ENCODE peak calls at places on chromosomes 11 and 22, in five cellular contexts. X is lung, E is esophagus squamous epithelium, U is stomach, T is prostate gland. W is an unnamed sample.

GRCh38 chr11:45590743-45591142 is 74.7 kb downstream of the CHST1 start:
- DNase-seq in X (no peak), E (no peak), U (no peak), T (no peak), W (no peak)

GRCh38 chr22:37492428-37493344 is 6.5 kb upstream of the MFNG start:
- DNase-seq in X (no peak), E (no peak), U (no peak), T (no peak), W (peak)

GRCh38 chr22:39254789-39255298 is 10.1 kb upstream of the PDGFB start:
- DNase-seq in X (no peak), E (no peak), U (no peak), T (no peak), W (peak)

GRCh38 chr11:106459135-106459534 is 381.7 kb downstream of the AASDHPPT start:
- DNase-seq in X (no peak), E (no peak), U (no peak), T (no peak), W (no peak)

GRCh38 chr11:20164152-20164551 is 3.9 kb upstream of the DBX1 start:
- DNase-seq in X (no peak), E (no peak), U (no peak), T (no peak), W (no peak)

GRCh38 chr11:8871283-8871775 is 39.7 kb upstream of the AKIP1 start:
- DNase-seq in X (peak), E (peak), U (peak), T (peak), W (peak)

GRCh38 chr11:119737678-119738439 is 8.9 kb upstream of the NECTIN1 start:
- DNase-seq in X (no peak), E (no peak), U (no peak), T (no peak), W (no peak)

GRCh38 chr22:26610072-26610958 is 7.5 kb downstream of the CRYBB1 start:
- DNase-seq in X (no peak), E (no peak), U (peak), T (no peak), W (peak)

GRCh38 chr11:9808943-9809342 is 145.1 kb downstream of the SWAP70 start:
- DNase-seq in X (no peak), E (no peak), U (no peak), T (no peak), W (peak)

DNA sequence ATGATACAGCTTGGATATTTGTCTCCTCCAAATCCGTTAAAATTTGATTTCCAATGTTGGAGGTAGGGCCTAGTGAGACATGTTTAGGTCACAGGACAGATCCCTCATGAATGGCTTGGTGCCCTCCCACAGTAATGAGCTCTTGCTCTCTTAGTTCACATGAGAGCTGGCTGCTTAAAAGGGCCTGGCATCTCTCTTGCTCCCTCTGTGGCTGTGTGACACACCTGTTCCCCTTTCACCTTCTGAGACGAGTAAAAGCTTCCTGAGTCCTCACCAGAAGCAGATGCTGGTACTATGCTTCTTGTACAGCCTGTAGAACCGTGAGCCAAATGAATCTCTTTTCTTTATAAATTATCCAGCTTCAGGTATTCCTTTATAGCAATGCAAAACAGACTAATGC is 3.5 kb downstream of the VPS37C start:
- DNase-seq in X (no peak), E (no peak), U (no peak), T (no peak), W (no peak)
- TF ChIP-seq CTCF in X (no peak), E (no peak), U (no peak), T (no peak), W (no peak)

GRCh38 chr11:63986932-63987513 is 785 bp downstream of the OTUB1 start:
- DNase-seq in X (no peak), E (no peak), U (no peak), T (no peak), W (no peak)
- H3K27ac ChIP-seq in X (peak), E (peak), U (peak), T (peak), W (peak)

GRCh38 chr11:121458551-121458950 is 5.8 kb upstream of the SORL1-AS1 start:
- DNase-seq in X (no peak), E (no peak), U (no peak), T (no peak), W (no peak)
- H3K4me3 ChIP-seq in X (no peak), E (no peak), U (no peak), T (no peak), W (no peak)

GRCh38 chr11:102306048-102306575 is 11.2 kb upstream of the BIRC3 start:
- DNase-seq in X (peak), E (no peak), U (peak), T (peak), W (no peak)
- TF ChIP-seq CTCF in X (no peak), E (no peak), U (no peak), T (no peak), W (peak)

GRCh38 chr11:67073908-67074307 is 17.3 kb downstream of the RHOD start:
- DNase-seq in X (no peak), E (no peak), U (no peak), T (no peak), W (no peak)
- H3K27ac ChIP-seq in X (no peak), E (no peak), U (no peak), T (no peak), W (no peak)

DNA sequence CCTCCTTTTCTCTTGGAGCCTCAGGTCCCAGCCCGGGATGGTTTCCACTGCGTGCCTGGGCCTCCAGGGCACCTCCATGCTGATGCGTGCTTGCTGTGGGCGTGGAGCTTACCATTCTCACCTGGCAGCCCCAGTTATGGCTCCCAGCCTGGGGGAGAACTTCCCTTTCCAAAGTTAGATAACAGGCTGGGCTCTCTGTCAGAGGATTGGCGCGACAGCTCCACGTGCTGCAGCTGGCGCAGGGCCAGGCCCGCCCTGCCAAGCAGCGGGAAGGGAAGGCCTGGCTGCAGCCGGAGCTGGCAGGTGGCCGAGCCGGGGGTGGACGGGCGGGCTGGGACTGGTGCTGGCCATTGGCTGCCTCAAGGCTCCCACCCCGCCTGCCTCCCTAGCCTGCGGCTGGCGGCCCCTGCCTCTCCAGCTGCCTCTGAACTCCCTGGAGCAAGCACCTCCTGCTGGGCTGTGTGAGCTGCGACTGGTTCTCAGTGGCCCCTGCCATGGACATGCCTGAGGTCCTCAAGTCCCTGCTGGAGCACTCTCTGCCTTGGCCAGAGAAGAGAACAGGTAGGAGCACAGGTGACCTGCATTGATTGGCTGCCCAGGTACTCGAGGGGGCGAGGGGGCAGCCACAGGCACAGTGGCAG is 14.6 kb upstream of the TEF start:
- DNase-seq in X (peak), E (no peak), U (peak), T (peak), W (peak)
- H3K4me3 ChIP-seq in X (peak), E (peak), U (peak), T (peak), W (no peak)

DNA sequence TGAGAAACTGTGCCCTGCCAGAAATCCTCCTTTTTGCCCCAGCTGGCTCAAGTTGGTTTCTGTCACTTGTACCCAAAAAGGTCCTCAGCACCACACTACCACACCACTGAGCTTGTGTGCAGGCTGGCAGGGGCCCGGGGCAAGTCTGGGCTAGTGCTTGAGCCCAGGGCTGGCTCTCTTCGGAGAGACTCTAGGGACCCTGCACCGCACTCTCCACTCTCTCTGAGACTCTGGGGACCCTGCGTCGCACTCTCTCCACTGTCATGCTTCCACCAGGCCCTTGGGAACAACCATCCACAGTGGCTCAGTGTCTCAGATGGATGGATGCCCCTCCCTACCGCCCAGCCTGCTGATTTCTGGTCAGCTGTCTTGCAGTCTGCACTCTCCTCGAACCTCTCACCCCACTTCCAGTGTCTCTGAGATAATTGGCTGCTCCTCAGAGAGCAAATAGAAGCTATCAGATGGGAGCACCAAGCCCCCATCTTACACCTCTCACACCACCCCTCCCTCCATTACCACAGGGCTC is 2.0 kb upstream of the SBF1 start:
- DNase-seq in X (no peak), E (no peak), U (no peak), T (no peak), W (no peak)
- TF ChIP-seq CTCF in X (no peak), E (no peak), U (no peak), T (no peak), W (no peak)

DNA sequence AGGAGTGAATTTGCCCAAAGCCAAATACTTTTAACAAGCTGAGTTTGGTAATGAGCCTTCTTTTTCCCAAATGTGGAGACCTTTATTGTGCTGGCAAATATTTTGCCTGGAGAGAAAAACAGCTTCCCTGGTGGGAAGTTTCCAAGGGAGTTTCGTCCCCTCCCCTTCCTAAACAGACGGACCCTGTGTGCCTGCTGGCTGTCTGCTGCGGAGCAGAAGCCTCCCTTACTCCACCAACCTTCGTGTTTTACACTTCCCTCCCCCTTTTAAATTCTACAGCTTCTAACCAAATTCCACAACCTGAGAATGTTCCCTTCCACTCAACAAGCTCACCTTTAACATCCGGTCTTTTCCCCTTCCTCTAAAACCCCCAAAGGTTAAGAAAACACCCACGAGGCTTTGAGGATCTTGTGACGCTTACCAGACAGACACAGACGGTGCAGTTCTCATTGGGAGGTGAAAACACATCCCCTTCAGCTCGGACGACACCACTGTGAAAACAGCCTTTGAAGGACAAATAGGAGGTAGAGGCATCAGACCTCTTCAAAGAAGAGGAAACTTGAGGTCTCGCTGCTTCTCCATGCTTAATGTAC is 17.0 kb downstream of the VWCE start:
- DNase-seq in X (no peak), E (no peak), U (no peak), T (no peak), W (no peak)
- H3K27ac ChIP-seq in X (no peak), E (no peak), U (no peak), T (no peak), W (no peak)

W was measured in brain microvascular endothelial cell.